ENCODE peak calls at places on chromosomes 2 and 18, in seven cellular contexts. D is PC-9, K is tibial artery, C is A549, J is prostate gland, Q is colonic mucosa, Y is pancreas. F is an unnamed sample.
A peak's percentile ranks its signal among the peaks of the same experiment; 100 is the strongest.

GRCh38 chr18:59416818-59417217 is 57.8 kb upstream of the LMAN1 start:
- DNase-seq in D (no peak), K (no peak), C (no peak), J (no peak), Q (no peak), Y (no peak), F (no peak)

GRCh38 chr2:42125887-42126594 is 43.1 kb upstream of the EML4 start:
- DNase-seq in D (no peak), K (no peak), C (no peak), J (no peak), Q (peak; percentile 79), Y (no peak), F (no peak)

GRCh38 chr2:80102026-80102425 is 202.5 kb downstream of the LRRTM1 start:
- DNase-seq in D (no peak), K (no peak), C (no peak), J (no peak), Q (no peak), Y (no peak), F (no peak)

GRCh38 chr2:128642801-128643200 is 324.1 kb upstream of the HS6ST1 start:
- DNase-seq in D (no peak), K (no peak), C (no peak), J (no peak), Q (no peak), Y (peak; percentile 15), F (no peak)

GRCh38 chr2:170548304-170548703 is 166.8 kb upstream of the SP5 start:
- DNase-seq in D (no peak), K (no peak), C (no peak), J (no peak), Q (no peak), Y (no peak), F (no peak)

GRCh38 chr2:231001036-231001435 is 5.1 kb downstream of the SPATA3 start:
- DNase-seq in D (no peak), K (no peak), C (no peak), J (no peak), Q (no peak), Y (no peak), F (no peak)

GRCh38 chr2:28709101-28709500 is 42.5 kb upstream of the PPP1CB start:
- DNase-seq in D (peak; percentile 67), K (no peak), C (peak; percentile 12), J (peak; percentile 26), Q (peak; percentile 71), Y (no peak), F (no peak)

GRCh38 chr2:149399934-149400615 is 69.7 kb downstream of the LYPD6 start:
- DNase-seq in D (no peak), K (no peak), C (no peak), J (no peak), Q (no peak), Y (no peak), F (no peak)

GRCh38 chr18:64202836-64203235 is 53.9 kb upstream of the LINC00305 start:
- DNase-seq in D (peak; percentile 58), K (no peak), C (no peak), J (no peak), Q (no peak), Y (no peak), F (no peak)

GRCh38 chr2:239548491-239548890 is 147.7 kb upstream of the HDAC4 start:
- DNase-seq in D (no peak), K (no peak), C (no peak), J (no peak), Q (no peak), Y (no peak), F (peak; percentile 36)

GRCh38 chr18:48949051-48949605 is 1.6 kb downstream of the SMAD7 start:
- DNase-seq in D (peak; percentile 45), K (peak; percentile 44), C (no peak), J (no peak), Q (peak; percentile 86), Y (peak; percentile 74), F (peak; percentile 58)

GRCh38 chr2:216591480-216591879 is 41.7 kb upstream of the IGFBP2 start:
- DNase-seq in D (no peak), K (no peak), C (no peak), J (no peak), Q (no peak), Y (no peak), F (no peak)

GRCh38 chr18:45760443-45761036 is 36.6 kb downstream of the SLC14A1 start:
- DNase-seq in D (no peak), K (no peak), C (no peak), J (no peak), Q (no peak), Y (no peak), F (no peak)

GRCh38 chr2:71991397-71991796 is 156.3 kb downstream of the CYP26B1 start:
- DNase-seq in D (no peak), K (no peak), C (no peak), J (no peak), Q (no peak), Y (no peak), F (no peak)

GRCh38 chr2:168565112-168565511 is 109.0 kb downstream of the CERS6 start:
- DNase-seq in D (no peak), K (no peak), C (peak; percentile 6), J (peak; percentile 23), Q (no peak), Y (no peak), F (no peak)

GRCh38 chr2:71313-72035 is 25.2 kb upstream of the FAM110C start:
- DNase-seq in D (peak; percentile 63), K (no peak), C (no peak), J (peak; percentile 37), Q (no peak), Y (no peak), F (no peak)

GRCh38 chr18:59846814-59847490 is 52.8 kb upstream of the PMAIP1 start:
- DNase-seq in D (peak; percentile 70), K (no peak), C (peak; percentile 18), J (no peak), Q (peak; percentile 73), Y (no peak), F (no peak)

GRCh38 chr2:69601179-69601612 is 42.3 kb downstream of the AAK1 start:
- DNase-seq in D (peak; percentile 94), K (no peak), C (peak; percentile 63), J (no peak), Q (no peak), Y (no peak), F (no peak)

GRCh38 chr18:21448301-21448700 is 152.2 kb downstream of the ESCO1 start:
- DNase-seq in D (no peak), K (no peak), C (no peak), J (no peak), Q (no peak), Y (no peak), F (no peak)

GRCh38 chr2:80222644-80223043 is 81.9 kb downstream of the LRRTM1 start:
- DNase-seq in D (no peak), K (no peak), C (no peak), J (no peak), Q (no peak), Y (no peak), F (no peak)

GRCh38 chr2:60629263-60629662 is 75.8 kb upstream of the BCL11A start:
- DNase-seq in D (no peak), K (no peak), C (no peak), J (no peak), Q (no peak), Y (no peak), F (no peak)

GRCh38 chr2:191578031-191578430 is 99.9 kb upstream of the NABP1 start:
- DNase-seq in D (peak; percentile 58), K (no peak), C (no peak), J (peak; percentile 17), Q (no peak), Y (no peak), F (no peak)

GRCh38 chr18:8800445-8800844 is 95.1 kb downstream of the MTCL1 start:
- DNase-seq in D (peak; percentile 98), K (no peak), C (peak; percentile 93), J (no peak), Q (no peak), Y (no peak), F (no peak)

GRCh38 chr2:98793275-98793674 is 62.3 kb upstream of the MGAT4A start:
- DNase-seq in D (peak; percentile 93), K (no peak), C (no peak), J (peak; percentile 32), Q (no peak), Y (no peak), F (no peak)

GRCh38 chr2:96554293-96555145 is 18.0 kb downstream of the ARID5A start:
- DNase-seq in D (peak; percentile 55), K (peak; percentile 58), C (peak; percentile 69), J (peak; percentile 57), Q (peak; percentile 58), Y (peak; percentile 85), F (peak; percentile 63)

GRCh38 chr2:203743441-203743932 is 37.0 kb downstream of the CD28 start:
- DNase-seq in D (no peak), K (peak; percentile 48), C (no peak), J (no peak), Q (no peak), Y (no peak), F (no peak)

GRCh38 chr2:191173206-191173605 is 22.4 kb upstream of the STAT4 start:
- DNase-seq in D (no peak), K (no peak), C (no peak), J (no peak), Q (no peak), Y (no peak), F (no peak)

GRCh38 chr2:86499326-86499725 is 58.2 kb downstream of the KDM3A start:
- DNase-seq in D (no peak), K (no peak), C (peak; percentile 28), J (no peak), Q (no peak), Y (no peak), F (no peak)

GRCh38 chr2:86500325-86500724 is 59.2 kb downstream of the KDM3A start:
- DNase-seq in D (no peak), K (no peak), C (peak; percentile 35), J (no peak), Q (no peak), Y (no peak), F (no peak)

GRCh38 chr2:86498468-86499260 is 57.5 kb downstream of the KDM3A start:
- DNase-seq in D (peak; percentile 68), K (no peak), C (no peak), J (no peak), Q (no peak), Y (no peak), F (no peak)
- H3K9me3 ChIP-seq in D (peaks cover 9% of the 10 kb centered on the region), K (no peaks in the 10 kb centered on the region), C (peaks cover 31% of the 10 kb centered on the region), J (no peaks in the 10 kb centered on the region), Q (no peaks in the 10 kb centered on the region), Y (no peaks in the 10 kb centered on the region), F (peaks cover 24% of the 10 kb centered on the region)

DNA sequence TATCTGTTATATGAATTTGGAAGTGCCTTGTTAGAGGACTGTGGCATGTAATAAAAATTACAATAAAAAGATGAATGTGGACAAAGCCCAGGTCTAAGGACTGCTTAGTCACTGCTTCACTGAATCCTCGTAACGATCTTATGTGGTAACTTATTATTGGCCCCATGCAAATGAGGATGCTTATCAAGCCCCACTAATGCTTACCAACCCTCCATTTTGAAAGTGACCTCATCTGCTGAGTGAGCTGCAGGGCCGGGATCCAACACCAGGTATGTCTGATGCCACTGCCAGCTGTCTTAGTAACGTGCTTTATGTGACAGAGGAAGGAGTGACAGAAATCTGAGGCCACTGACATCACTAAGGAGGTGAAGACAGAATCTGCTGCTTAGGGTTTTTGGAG is 65.3 kb upstream of the CCDC85A start:
- DNase-seq in D (peak; percentile 30), K (no peak), C (no peak), J (no peak), Q (no peak), Y (no peak), F (no peak)
- H3K27ac ChIP-seq in D (no peak overlapping the region), K (no peak overlapping the region), C (no peak overlapping the region), J (no peak overlapping the region), Q (no peak overlapping the region), Y (no peak overlapping the region), F (no peak overlapping the region)

GRCh38 chr2:73112026-73112912 is 479 bp downstream of the RAB11FIP5 start:
- DNase-seq in D (no peak), K (no peak), C (peak; percentile 61), J (no peak), Q (peak; percentile 29), Y (peak; percentile 72), F (peak; percentile 6)
- H3K9me3 ChIP-seq in D (no peaks in the 10 kb centered on the region), K (no peaks in the 10 kb centered on the region), C (no peaks in the 10 kb centered on the region), J (no peaks in the 10 kb centered on the region), Q (no peaks in the 10 kb centered on the region), Y (no peaks in the 10 kb centered on the region), F (no peaks in the 10 kb centered on the region)

GRCh38 chr2:173161516-173161915 is 85.9 kb downstream of the MAP3K20 start:
- DNase-seq in D (no peak), K (no peak), C (peak; percentile 16), J (no peak), Q (no peak), Y (no peak), F (no peak)
- H3K27ac ChIP-seq in D (peak overlapping the region; percentile 70), K (peak overlapping the region; percentile 74), C (peak overlapping the region; percentile 90), J (no peak overlapping the region), Q (no peak overlapping the region), Y (no peak overlapping the region), F (no peak overlapping the region)

F was measured in CD4-positive, alpha-beta T cell.